ENCODE peak calls at places on chromosome 16, in seven cellular contexts. One of them, this sample, is unnamed.

GRCh38 chr16:55171241-55171640 is 152.8 kb upstream of the IRX6 start:
- DNase-seq in spleen: no peak
- DNase-seq in heart left ventricle: no peak
- DNase-seq in HepG2: no peak
- DNase-seq in IMR-90: no peak
- DNase-seq in transverse colon: no peak
- DNase-seq in esophagus muscularis mucosa: no peak
- DNase-seq in this sample: no peak

GRCh38 chr16:2056681-2057407 is 9.1 kb downstream of the TSC2 start:
- DNase-seq in spleen: no peak
- DNase-seq in heart left ventricle: no peak
- DNase-seq in HepG2: no peak
- DNase-seq in IMR-90: no peak
- DNase-seq in transverse colon: no peak
- DNase-seq in esophagus muscularis mucosa: no peak
- DNase-seq in this sample: no peak

GRCh38 chr16:56700195-56700594 is 17.9 kb downstream of the MT1X start:
- DNase-seq in spleen: no peak
- DNase-seq in heart left ventricle: no peak
- DNase-seq in HepG2: no peak
- DNase-seq in IMR-90: peak; percentile 16
- DNase-seq in transverse colon: no peak
- DNase-seq in esophagus muscularis mucosa: no peak
- DNase-seq in this sample: no peak

GRCh38 chr16:10080031-10080772 is 102.0 kb downstream of the GRIN2A start:
- DNase-seq in spleen: no peak
- DNase-seq in heart left ventricle: peak; percentile 37
- DNase-seq in HepG2: no peak
- DNase-seq in IMR-90: no peak
- DNase-seq in transverse colon: no peak
- DNase-seq in esophagus muscularis mucosa: no peak
- DNase-seq in this sample: peak; percentile 42

GRCh38 chr16:83863682-83864081 is 35.2 kb upstream of the MLYCD start:
- DNase-seq in spleen: no peak
- DNase-seq in heart left ventricle: no peak
- DNase-seq in HepG2: no peak
- DNase-seq in IMR-90: no peak
- DNase-seq in transverse colon: no peak
- DNase-seq in esophagus muscularis mucosa: no peak
- DNase-seq in this sample: no peak

GRCh38 chr16:55506083-55506482 is 2.8 kb upstream of the LPCAT2 start:
- DNase-seq in spleen: no peak
- DNase-seq in heart left ventricle: no peak
- DNase-seq in HepG2: peak; percentile 82
- DNase-seq in IMR-90: no peak
- DNase-seq in transverse colon: no peak
- DNase-seq in esophagus muscularis mucosa: no peak
- DNase-seq in this sample: no peak

GRCh38 chr16:56614549-56614991 is 6.2 kb downstream of the MT2A start:
- DNase-seq in spleen: no peak
- DNase-seq in heart left ventricle: no peak
- DNase-seq in HepG2: peak; percentile 39
- DNase-seq in IMR-90: peak; percentile 86
- DNase-seq in transverse colon: no peak
- DNase-seq in esophagus muscularis mucosa: no peak
- DNase-seq in this sample: no peak

GRCh38 chr16:54798267-54798666 is 132.4 kb upstream of the IRX5 start:
- DNase-seq in spleen: no peak
- DNase-seq in heart left ventricle: no peak
- DNase-seq in HepG2: no peak
- DNase-seq in IMR-90: no peak
- DNase-seq in transverse colon: no peak
- DNase-seq in esophagus muscularis mucosa: no peak
- DNase-seq in this sample: no peak

GRCh38 chr16:21300309-21301167 is 22.4 kb upstream of the CRYM start:
- DNase-seq in spleen: peak; percentile 82
- DNase-seq in heart left ventricle: peak; percentile 96
- DNase-seq in HepG2: peak; percentile 100
- DNase-seq in IMR-90: peak; percentile 100
- DNase-seq in transverse colon: peak; percentile 97
- DNase-seq in esophagus muscularis mucosa: peak; percentile 98
- DNase-seq in this sample: peak; percentile 95

GRCh38 chr16:74296120-74296464 is 522 bp upstream of the PSMD7 start:
- DNase-seq in spleen: no peak
- DNase-seq in heart left ventricle: no peak
- DNase-seq in HepG2: no peak
- DNase-seq in IMR-90: no peak
- DNase-seq in transverse colon: no peak
- DNase-seq in esophagus muscularis mucosa: no peak
- DNase-seq in this sample: no peak

GRCh38 chr16:56303066-56303705 is 111.9 kb downstream of the GNAO1 start:
- DNase-seq in spleen: peak; percentile 58
- DNase-seq in heart left ventricle: no peak
- DNase-seq in HepG2: no peak
- DNase-seq in IMR-90: no peak
- DNase-seq in transverse colon: no peak
- DNase-seq in esophagus muscularis mucosa: no peak
- DNase-seq in this sample: no peak

GRCh38 chr16:27154573-27155521 is 48.5 kb upstream of the KDM8 start:
- DNase-seq in spleen: peak; percentile 90
- DNase-seq in heart left ventricle: peak; percentile 37
- DNase-seq in HepG2: peak; percentile 52
- DNase-seq in IMR-90: peak; percentile 21
- DNase-seq in transverse colon: peak; percentile 63
- DNase-seq in esophagus muscularis mucosa: no peak
- DNase-seq in this sample: peak; percentile 32

GRCh38 chr16:75653926-75654325 is 6.4 kb downstream of the TERF2IP start:
- DNase-seq in spleen: no peak
- DNase-seq in heart left ventricle: no peak
- DNase-seq in HepG2: no peak
- DNase-seq in IMR-90: peak; percentile 76
- DNase-seq in transverse colon: no peak
- DNase-seq in esophagus muscularis mucosa: no peak
- DNase-seq in this sample: no peak

GRCh38 chr16:6193718-6194117 is 1096.1 kb upstream of the EEF2KMT start:
- DNase-seq in spleen: no peak
- DNase-seq in heart left ventricle: no peak
- DNase-seq in HepG2: peak; percentile 1
- DNase-seq in IMR-90: no peak
- DNase-seq in transverse colon: no peak
- DNase-seq in esophagus muscularis mucosa: no peak
- DNase-seq in this sample: no peak

GRCh38 chr16:56262148-56262878 is 71.0 kb downstream of the GNAO1 start:
- DNase-seq in spleen: peak; percentile 84
- DNase-seq in heart left ventricle: no peak
- DNase-seq in HepG2: no peak
- DNase-seq in IMR-90: no peak
- DNase-seq in transverse colon: peak; percentile 38
- DNase-seq in esophagus muscularis mucosa: no peak
- DNase-seq in this sample: no peak

GRCh38 chr16:64153718-64154117 is 968.1 kb downstream of the CDH11 start:
- DNase-seq in spleen: no peak
- DNase-seq in heart left ventricle: no peak
- DNase-seq in HepG2: no peak
- DNase-seq in IMR-90: peak; percentile 22
- DNase-seq in transverse colon: no peak
- DNase-seq in esophagus muscularis mucosa: no peak
- DNase-seq in this sample: no peak

GRCh38 chr16:54927125-54928015 is 3.3 kb upstream of the IRX5 start:
- DNase-seq in spleen: no peak
- DNase-seq in heart left ventricle: no peak
- DNase-seq in HepG2: no peak
- DNase-seq in IMR-90: no peak
- DNase-seq in transverse colon: no peak
- DNase-seq in esophagus muscularis mucosa: no peak
- DNase-seq in this sample: no peak

GRCh38 chr16:79838860-79839259 is 238.3 kb upstream of the MAF start:
- DNase-seq in spleen: no peak
- DNase-seq in heart left ventricle: no peak
- DNase-seq in HepG2: no peak
- DNase-seq in IMR-90: no peak
- DNase-seq in transverse colon: no peak
- DNase-seq in esophagus muscularis mucosa: no peak
- DNase-seq in this sample: peak; percentile 78
- H3K27me3 ChIP-seq in spleen: no peaks in the 10 kb centered on the region
- H3K27me3 ChIP-seq in heart left ventricle: no peaks in the 10 kb centered on the region
- H3K27me3 ChIP-seq in HepG2: no peaks in the 10 kb centered on the region
- H3K27me3 ChIP-seq in IMR-90: no peaks in the 10 kb centered on the region
- H3K27me3 ChIP-seq in transverse colon: no peaks in the 10 kb centered on the region
- H3K27me3 ChIP-seq in esophagus muscularis mucosa: no peaks in the 10 kb centered on the region
- H3K27me3 ChIP-seq in this sample: no peaks in the 10 kb centered on the region

DNA sequence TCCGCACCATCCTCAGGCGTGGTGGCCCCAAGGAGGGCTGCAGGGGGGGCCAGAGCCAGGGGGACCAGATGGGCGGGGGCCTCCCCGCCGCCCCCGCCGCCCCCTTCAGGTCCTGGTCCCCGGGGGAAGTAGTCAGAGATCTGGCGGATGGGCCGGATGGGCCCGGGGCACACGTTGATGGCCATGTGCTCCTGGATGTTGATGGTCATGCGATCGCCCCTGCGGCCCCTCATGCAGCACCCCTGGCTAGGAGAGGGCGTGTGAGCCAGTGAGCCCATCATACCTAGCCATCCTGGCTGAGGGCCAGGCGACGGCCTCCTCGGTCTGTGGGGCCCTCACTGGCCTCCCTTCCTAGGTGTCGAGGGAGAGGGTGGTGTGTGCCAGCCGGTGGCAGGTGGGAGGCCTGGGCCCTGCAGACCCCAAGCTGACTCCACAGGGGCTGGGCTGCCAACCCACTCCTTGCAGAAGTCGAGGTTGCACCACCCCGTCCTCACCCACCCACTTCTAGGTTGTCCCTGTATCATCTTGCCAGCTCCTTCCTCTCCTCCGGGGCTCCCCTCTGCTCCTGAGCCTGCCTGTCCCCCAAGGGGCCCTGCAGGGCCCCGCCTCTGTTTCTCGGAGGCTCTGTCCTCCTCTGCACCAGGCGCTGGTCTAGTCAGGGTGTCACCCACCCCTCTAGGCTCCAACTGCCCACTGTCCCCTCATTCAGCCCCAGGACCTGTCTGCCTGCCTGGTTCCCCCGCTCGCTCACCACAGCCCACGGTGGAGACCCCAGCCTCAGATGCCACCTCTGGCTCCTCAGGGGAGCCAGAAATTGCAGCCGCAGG is 624 bp downstream of the DOC2A start:
- DNase-seq in spleen: no peak
- DNase-seq in heart left ventricle: no peak
- DNase-seq in HepG2: no peak
- DNase-seq in IMR-90: no peak
- DNase-seq in transverse colon: no peak
- DNase-seq in esophagus muscularis mucosa: no peak
- DNase-seq in this sample: no peak
- H3K4me3 ChIP-seq in spleen: peak overlapping the region; percentile 70
- H3K4me3 ChIP-seq in heart left ventricle: peak overlapping the region; percentile 48
- H3K4me3 ChIP-seq in HepG2: peak overlapping the region; percentile 42
- H3K4me3 ChIP-seq in IMR-90: no peak overlapping the region
- H3K4me3 ChIP-seq in transverse colon: no peak overlapping the region
- H3K4me3 ChIP-seq in esophagus muscularis mucosa: peak overlapping the region; percentile 57
- H3K4me3 ChIP-seq in this sample: no peak overlapping the region

DNA sequence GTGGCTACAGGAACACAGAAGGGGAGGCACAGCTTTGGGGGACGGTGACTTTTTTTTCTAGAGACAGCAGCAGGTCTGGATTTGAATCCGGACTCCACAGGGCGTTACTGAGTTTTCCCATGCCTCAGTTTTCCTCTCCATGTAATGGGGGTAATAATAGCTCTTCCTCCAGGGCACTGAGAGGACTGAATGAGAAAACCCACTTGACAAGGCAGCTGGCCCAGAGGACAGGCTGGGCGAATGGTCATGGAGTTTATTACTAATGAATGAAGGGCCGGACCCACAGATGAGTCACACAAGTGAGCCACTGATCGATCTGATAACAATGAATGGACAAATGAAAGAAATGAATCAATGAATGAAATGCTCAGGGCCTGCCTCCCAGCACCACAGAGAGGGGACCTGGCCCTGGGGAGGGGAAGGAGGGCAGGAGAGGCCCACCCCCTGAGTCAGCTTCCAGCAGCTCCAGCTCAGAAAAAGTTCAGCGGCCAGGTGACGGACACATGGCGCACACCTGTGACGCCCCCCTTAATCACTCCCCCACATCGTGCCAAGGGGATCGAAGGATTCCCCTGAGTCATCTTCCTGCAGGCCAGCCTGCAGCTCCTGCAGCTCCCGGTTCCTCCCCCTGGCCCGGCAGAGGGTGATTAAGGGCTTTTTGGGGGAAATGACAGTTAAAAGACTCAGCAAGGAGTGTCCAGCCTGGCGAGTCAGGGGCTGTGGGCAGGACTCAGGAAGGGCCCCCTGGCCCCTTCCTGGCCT is 54.3 kb downstream of the SOCS1 start:
- DNase-seq in spleen: no peak
- DNase-seq in heart left ventricle: no peak
- DNase-seq in HepG2: peak; percentile 67
- DNase-seq in IMR-90: peak; percentile 93
- DNase-seq in transverse colon: no peak
- DNase-seq in esophagus muscularis mucosa: no peak
- DNase-seq in this sample: no peak
- TF ChIP-seq POLR2A in spleen: no peak
- TF ChIP-seq POLR2A in heart left ventricle: no peak
- TF ChIP-seq POLR2A in HepG2: no peak
- TF ChIP-seq POLR2A in IMR-90: no peak
- TF ChIP-seq POLR2A in transverse colon: no peak
- TF ChIP-seq POLR2A in esophagus muscularis mucosa: no peak
- TF ChIP-seq POLR2A in this sample: no peak

DNA sequence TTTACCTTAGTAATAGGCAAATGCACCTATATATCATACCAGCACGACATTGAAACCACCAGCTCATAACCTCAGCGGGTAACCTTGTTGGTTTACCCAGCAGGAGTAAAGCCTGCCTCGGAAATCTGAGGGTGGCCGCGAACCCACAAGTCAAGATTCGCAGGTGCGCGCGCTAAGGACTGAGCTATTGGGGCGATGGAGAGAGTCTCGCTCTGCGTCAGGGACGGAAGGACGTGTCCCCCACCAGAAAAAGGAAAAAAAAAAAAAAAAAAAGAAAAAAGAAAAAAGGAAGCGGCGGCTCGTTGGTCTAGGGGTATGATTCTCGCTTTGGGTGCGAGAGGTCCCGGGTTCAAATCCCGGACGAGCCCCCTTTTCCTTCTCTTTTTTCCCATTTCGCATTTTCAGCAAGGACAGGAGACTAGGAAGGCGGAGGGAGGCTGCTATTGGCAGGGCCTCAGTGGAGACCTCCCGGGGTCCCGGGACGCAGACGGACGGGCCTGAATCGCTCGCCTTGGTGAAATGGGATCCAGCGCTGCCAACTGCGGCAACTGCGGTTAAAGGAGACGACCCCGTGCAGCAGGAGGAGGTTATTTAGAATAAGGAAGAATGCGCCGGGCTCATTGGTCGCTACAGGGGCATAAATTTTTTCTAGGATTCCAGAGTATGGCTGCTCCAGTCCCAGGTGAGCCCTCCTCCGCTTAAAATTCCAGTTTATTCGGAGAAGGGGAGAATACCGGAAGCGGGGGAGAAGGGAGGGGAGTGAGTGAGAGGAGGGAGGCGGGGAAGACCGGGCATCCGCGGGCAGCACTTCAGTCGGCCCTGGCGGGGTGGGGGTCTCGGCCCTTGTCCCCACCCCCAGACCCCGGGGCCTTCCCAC is at the start of gene OR1F1:
- DNase-seq in spleen: peak; percentile 72
- DNase-seq in heart left ventricle: no peak
- DNase-seq in HepG2: peak; percentile 71
- DNase-seq in IMR-90: peak; percentile 80
- DNase-seq in transverse colon: no peak
- DNase-seq in esophagus muscularis mucosa: no peak
- DNase-seq in this sample: no peak
- H3K27me3 ChIP-seq in spleen: peaks cover 100% of the 10 kb centered on the region
- H3K27me3 ChIP-seq in heart left ventricle: peaks cover 90% of the 10 kb centered on the region
- H3K27me3 ChIP-seq in HepG2: no peaks in the 10 kb centered on the region
- H3K27me3 ChIP-seq in IMR-90: peaks cover 3% of the 10 kb centered on the region
- H3K27me3 ChIP-seq in transverse colon: peaks cover 100% of the 10 kb centered on the region
- H3K27me3 ChIP-seq in esophagus muscularis mucosa: peaks cover 12% of the 10 kb centered on the region
- H3K27me3 ChIP-seq in this sample: peaks cover 73% of the 10 kb centered on the region

This sample was measured in uterus.